ENCODE peak calls at places on chromosome X, in ten cellular contexts. D is uterus; L is endothelial cell; R is cardiac fibroblast; F is H9; B is osteocyte; U is colonic mucosa; Z is GM10248; T is CD8-positive, alpha-beta T cell; Q is suprapubic skin. W is an unnamed sample.

GRCh38 chrX:11435568-11435967 is 142.4 kb downstream of the AMELX start:
- DNase-seq in F (no peak), R (peak), Z (no peak), D (no peak), T (no peak), Q (no peak), U (no peak), L (no peak), B (no peak), W (no peak)

GRCh38 chrX:47579537-47579936 is 2.7 kb upstream of the TIMP1 start:
- DNase-seq in R (peak), B (no peak), Q (no peak), Z (peak), L (no peak), U (no peak), T (peak), D (no peak), F (no peak), W (no peak)

GRCh38 chrX:16528620-16529019 is 121.3 kb upstream of the S100G start:
- DNase-seq in R (no peak), L (no peak), D (no peak), B (no peak), U (no peak), F (no peak), Z (no peak), T (peak), Q (no peak), W (no peak)

GRCh38 chrX:43882294-43882681 is at the start of gene MAOB:
- DNase-seq in U (peak), T (no peak), D (peak), R (no peak), Q (peak), L (peak), B (no peak), F (peak), Z (peak), W (peak)

GRCh38 chrX:72358313-72358712 is 52.6 kb upstream of the CITED1 start:
- DNase-seq in Q (no peak), Z (no peak), D (no peak), T (no peak), B (no peak), U (no peak), L (no peak), R (peak), F (no peak), W (no peak)

GRCh38 chrX:11787564-11787963 is 29.5 kb downstream of the MSL3 start:
- DNase-seq in D (peak), U (peak), T (peak), B (no peak), R (peak), F (peak), Z (peak), Q (peak), L (peak), W (peak)

GRCh38 chrX:74248889-74249288 is 55.1 kb upstream of the ZCCHC13 start:
- DNase-seq in Z (no peak), T (no peak), U (peak), B (no peak), Q (no peak), D (no peak), R (peak), F (peak), L (peak), W (no peak)

GRCh38 chrX:22126311-22126710 is 94.2 kb downstream of the PHEX start:
- DNase-seq in R (peak), U (no peak), F (no peak), T (no peak), Q (no peak), B (no peak), D (no peak), L (no peak), Z (no peak), W (no peak)

GRCh38 chrX:19225906-19226305 is 103.6 kb upstream of the ADGRG2 start:
- DNase-seq in D (no peak), Z (peak), F (peak), T (no peak), L (no peak), U (no peak), R (peak), Q (no peak), B (no peak), W (peak)

GRCh38 chrX:1491851-1492349 is 39.2 kb upstream of the ASMTL start:
- DNase-seq in R (no peak), U (no peak), B (peak), L (no peak), D (no peak), T (no peak), F (peak), Z (peak), Q (no peak), W (peak)

GRCh38 chrX:76454456-76454927 is 27.0 kb downstream of the MAGEE1 start:
- DNase-seq in L (peak), D (no peak), B (no peak), Z (no peak), Q (no peak), T (no peak), F (peak), R (peak), U (no peak), W (no peak)

GRCh38 chrX:101429934-101430333 is 21.9 kb downstream of the HNRNPH2 start:
- DNase-seq in B (no peak), Q (no peak), U (no peak), R (peak), Z (no peak), D (no peak), T (no peak), L (no peak), F (no peak), W (no peak)

GRCh38 chrX:117134983-117135382 is 672.2 kb upstream of the CT83 start:
- DNase-seq in D (no peak), Z (no peak), U (no peak), Q (no peak), B (no peak), R (no peak), F (no peak), L (no peak), T (no peak), W (no peak)

GRCh38 chrX:1488745-1489144 is 36.0 kb upstream of the ASMTL start:
- DNase-seq in Z (no peak), L (no peak), F (no peak), T (no peak), U (no peak), B (no peak), D (no peak), R (no peak), Q (no peak), W (no peak)

GRCh38 chrX:623599-624323 is 6.8 kb upstream of the SHOX start:
- DNase-seq in T (peak), L (no peak), F (peak), B (peak), U (no peak), D (no peak), R (peak), Q (peak), Z (no peak), W (no peak)

GRCh38 chrX:133215747-133216146 is 2.4 kb downstream of the TFDP3 start:
- DNase-seq in F (no peak), B (no peak), T (no peak), U (peak), D (no peak), Z (no peak), R (peak), L (peak), Q (no peak), W (peak)

GRCh38 chrX:107700317-107700774 is 72.0 kb downstream of the PRPS1 start:
- DNase-seq in T (no peak), D (no peak), F (no peak), R (peak), Z (no peak), U (no peak), Q (no peak), L (no peak), B (no peak), W (no peak)

GRCh38 chrX:119529355-119530276 is 35.6 kb downstream of the STEEP1 start:
- DNase-seq in U (no peak), T (no peak), F (no peak), R (no peak), B (no peak), D (peak), L (no peak), Z (no peak), Q (no peak), W (no peak)

GRCh38 chrX:1537031-1537715 is at the start of gene P2RY8:
- DNase-seq in Q (peak), T (peak), R (peak), B (no peak), L (no peak), D (peak), F (no peak), U (peak), Z (peak), W (no peak)

GRCh38 chrX:133590703-133591505 is 175.6 kb upstream of the GPC4 start:
- DNase-seq in R (no peak), F (no peak), B (no peak), Q (no peak), T (no peak), D (no peak), U (no peak), L (no peak), Z (no peak), W (no peak)

GRCh38 chrX:22135994-22136684 is 104.0 kb downstream of the PHEX start:
- DNase-seq in L (peak), R (peak), F (no peak), B (no peak), Q (no peak), Z (peak), T (no peak), D (no peak), U (no peak), W (no peak)

GRCh38 chrX:40151211-40152172 is 53.7 kb upstream of the BCOR start:
- DNase-seq in B (no peak), F (peak), Q (no peak), L (peak), T (no peak), U (peak), Z (no peak), D (no peak), R (no peak), W (no peak)

GRCh38 chrX:153817291-153817690 is 13.1 kb downstream of the PDZD4 start:
- DNase-seq in B (no peak), D (no peak), T (no peak), R (no peak), U (no peak), F (no peak), Q (no peak), Z (no peak), L (no peak), W (no peak)

GRCh38 chrX:81259008-81259713 is 57.3 kb downstream of the SH3BGRL start:
- DNase-seq in U (no peak), D (no peak), R (peak), F (no peak), Z (no peak), T (no peak), B (no peak), Q (no peak), L (no peak), W (no peak)

GRCh38 chrX:112636951-112637541 is 42.7 kb downstream of the LHFPL1 start:
- DNase-seq in B (no peak), Z (no peak), L (no peak), R (peak), Q (no peak), T (no peak), U (no peak), F (no peak), D (no peak), W (no peak)

GRCh38 chrX:149511081-149511480 is 6.0 kb upstream of the IDS start:
- DNase-seq in Q (no peak), D (no peak), Z (no peak), U (no peak), L (no peak), T (no peak), F (no peak), B (no peak), R (peak), W (peak)

GRCh38 chrX:142036111-142036510 is 132.4 kb downstream of the MAGEC1 start:
- DNase-seq in T (no peak), Q (no peak), F (no peak), D (no peak), L (no peak), R (peak), Z (no peak), U (no peak), B (no peak), W (no peak)

GRCh38 chrX:141467442-141467841 is 117.1 kb downstream of the SPANXA1 start:
- DNase-seq in T (no peak), Q (no peak), U (no peak), L (no peak), R (no peak), B (no peak), Z (no peak), F (no peak), D (no peak), W (no peak)

GRCh38 chrX:125203379-125203736 is 116.3 kb upstream of the TEX13C start:
- DNase-seq in Z (peak), Q (peak), F (no peak), T (no peak), R (no peak), U (no peak), D (no peak), L (peak), B (no peak), W (no peak)

GRCh38 chrX:150429577-150429976 is 66.5 kb downstream of the MAMLD1 start:
- DNase-seq in F (no peak), B (no peak), Q (no peak), D (no peak), U (no peak), L (no peak), T (no peak), Z (no peak), R (peak), W (no peak)

DNA sequence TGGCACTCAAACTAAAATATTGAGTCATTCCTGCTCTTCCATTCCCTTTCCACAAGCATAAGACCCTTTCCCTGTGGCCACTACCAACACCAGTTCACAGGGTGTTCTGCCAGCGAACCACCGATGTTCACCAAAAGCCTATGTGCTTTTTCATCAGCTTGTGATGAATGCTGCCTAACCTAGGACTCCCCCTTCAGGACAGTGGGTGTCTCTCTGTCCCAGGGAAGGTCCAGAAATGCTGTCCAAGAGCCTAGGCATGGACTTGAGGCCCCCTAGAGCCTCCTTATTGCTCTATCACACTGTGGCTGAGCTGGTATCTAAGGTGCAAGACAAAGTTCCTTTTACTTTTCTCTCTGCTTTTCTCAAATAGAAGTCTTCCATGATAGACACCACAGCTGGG is 1015.6 kb downstream of the PCDH19 start:
- DNase-seq in R (no peak), F (peak), U (no peak), T (no peak), L (no peak), B (no peak), Q (no peak), D (no peak), Z (no peak), W (peak)
- TF ChIP-seq CTCF in R (no peak), F (peak), U (no peak), T (no peak), L (no peak), B (no peak), Q (no peak), D (no peak), Z (no peak), W (no peak)

DNA sequence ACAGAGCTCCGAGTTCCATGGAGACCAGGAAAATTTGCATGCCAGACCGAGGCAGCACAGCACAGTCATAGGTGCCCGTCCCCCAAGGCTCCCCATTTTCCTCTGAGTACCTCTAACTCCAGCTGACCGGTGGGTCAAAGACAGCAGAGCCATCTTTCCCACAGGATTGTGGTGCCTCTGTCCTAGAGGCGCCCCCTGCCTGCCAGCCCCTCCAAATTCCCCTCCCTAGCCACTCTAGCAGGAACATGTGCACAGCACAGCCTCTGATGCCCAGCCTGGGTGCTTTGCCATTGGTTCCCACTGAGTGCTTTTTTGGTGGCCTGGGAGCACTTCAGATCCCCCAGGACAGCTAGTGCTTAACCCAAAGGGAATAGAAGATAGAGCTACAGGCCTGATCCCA is 368.5 kb upstream of the PABPC5 start:
- DNase-seq in Z (no peak), L (no peak), R (no peak), Q (no peak), B (no peak), D (no peak), U (no peak), F (peak), T (no peak), W (no peak)
- TF ChIP-seq CTCF in Z (no peak), L (no peak), R (no peak), Q (no peak), B (no peak), D (no peak), U (no peak), F (peak), T (no peak), W (no peak)

GRCh38 chrX:10327651-10328050 is 170.9 kb downstream of the CLCN4 start:
- DNase-seq in B (no peak), F (peak), Z (no peak), D (no peak), U (no peak), Q (no peak), T (no peak), L (no peak), R (peak), W (no peak)

GRCh38 chrX:10325606-10326005 is 168.8 kb downstream of the CLCN4 start:
- DNase-seq in D (no peak), Q (no peak), T (no peak), U (no peak), F (no peak), R (peak), L (no peak), Z (no peak), B (no peak), W (no peak)

GRCh38 chrX:10329984-10330383 is 173.2 kb downstream of the CLCN4 start:
- DNase-seq in Q (no peak), R (no peak), Z (no peak), F (no peak), D (no peak), U (no peak), L (no peak), B (no peak), T (no peak), W (no peak)

GRCh38 chrX:10326578-10326977 is 169.8 kb downstream of the CLCN4 start:
- DNase-seq in D (no peak), Z (no peak), U (no peak), R (peak), F (no peak), B (no peak), T (no peak), Q (no peak), L (no peak), W (peak)
- TF ChIP-seq CTCF in D (no peak), Z (peak), U (no peak), R (peak), F (peak), B (peak), T (no peak), Q (no peak), L (no peak), W (peak)

GRCh38 chrX:135688137-135688536 is 25.3 kb upstream of the CT45A1 start:
- DNase-seq in Z (no peak), R (no peak), T (no peak), D (no peak), L (peak), U (no peak), B (no peak), F (peak), Q (no peak), W (no peak)
- TF ChIP-seq CTCF in Z (peak), R (peak), T (no peak), D (no peak), L (no peak), U (no peak), B (no peak), F (peak), Q (no peak), W (no peak)

W was measured in Caco-2.